ENCODE peak calls at places on chromosomes 7 and 10, in four cellular contexts. One of them, this sample, is unnamed.
A peak's percentile ranks its signal among the peaks of the same experiment; 100 is the strongest.

GRCh38 chr7:82339958-82340357 is 103.6 kb downstream of the CACNA2D1 start:
- DNase-seq in PC-9: no peak
- DNase-seq in uterus: no peak
- DNase-seq in fibroblast of lung: no peak
- DNase-seq in this sample: no peak

GRCh38 chr10:30059209-30060107 is at the start of gene JCAD:
- DNase-seq in PC-9: no peak
- DNase-seq in uterus: peak; percentile 79
- DNase-seq in fibroblast of lung: no peak
- DNase-seq in this sample: no peak

GRCh38 chr10:86045896-86046295 is 320.7 kb downstream of the GRID1 start:
- DNase-seq in PC-9: no peak
- DNase-seq in uterus: no peak
- DNase-seq in fibroblast of lung: no peak
- DNase-seq in this sample: no peak

GRCh38 chr7:133051066-133051465 is 30.8 kb downstream of the CHCHD3 start:
- DNase-seq in PC-9: no peak
- DNase-seq in uterus: no peak
- DNase-seq in fibroblast of lung: peak; percentile 55
- DNase-seq in this sample: no peak

GRCh38 chr10:101080933-101081546 is 19.3 kb downstream of the KAZALD1 start:
- DNase-seq in PC-9: no peak
- DNase-seq in uterus: no peak
- DNase-seq in fibroblast of lung: peak; percentile 39
- DNase-seq in this sample: no peak

GRCh38 chr7:38330861-38331709 is 57.6 kb upstream of the TARP start:
- DNase-seq in PC-9: no peak
- DNase-seq in uterus: no peak
- DNase-seq in fibroblast of lung: no peak
- DNase-seq in this sample: no peak

GRCh38 chr7:20217193-20217948 is at the start of gene MACC1:
- DNase-seq in PC-9: peak; percentile 100
- DNase-seq in uterus: no peak
- DNase-seq in fibroblast of lung: no peak
- DNase-seq in this sample: peak; percentile 92

GRCh38 chr10:123741711-123742110 is 75.6 kb downstream of the GPR26 start:
- DNase-seq in PC-9: no peak
- DNase-seq in uterus: no peak
- DNase-seq in fibroblast of lung: no peak
- DNase-seq in this sample: no peak

GRCh38 chr10:116892873-116893685 is 43.8 kb downstream of the ENO4 start:
- DNase-seq in PC-9: no peak
- DNase-seq in uterus: no peak
- DNase-seq in fibroblast of lung: peak; percentile 4
- DNase-seq in this sample: no peak

GRCh38 chr7:47424523-47424922 is 157.4 kb downstream of the TNS3 start:
- DNase-seq in PC-9: no peak
- DNase-seq in uterus: no peak
- DNase-seq in fibroblast of lung: no peak
- DNase-seq in this sample: no peak

GRCh38 chr10:66192162-66192834 is 733.5 kb upstream of the LRRTM3 start:
- DNase-seq in PC-9: no peak
- DNase-seq in uterus: no peak
- DNase-seq in fibroblast of lung: no peak
- DNase-seq in this sample: no peak

GRCh38 chr7:104967595-104967994 is 46.4 kb upstream of the KMT2E start:
- DNase-seq in PC-9: no peak
- DNase-seq in uterus: no peak
- DNase-seq in fibroblast of lung: no peak
- DNase-seq in this sample: no peak

GRCh38 chr10:50554381-50554994 is 69.3 kb downstream of the SGMS1 start:
- DNase-seq in PC-9: no peak
- DNase-seq in uterus: no peak
- DNase-seq in fibroblast of lung: no peak
- DNase-seq in this sample: no peak

GRCh38 chr7:152674860-152675760 is 831 bp downstream of the XRCC2 start:
- DNase-seq in PC-9: no peak
- DNase-seq in uterus: no peak
- DNase-seq in fibroblast of lung: peak; percentile 67
- DNase-seq in this sample: no peak

GRCh38 chr10:32953277-32953927 is 4.6 kb downstream of the ITGB1 start:
- DNase-seq in PC-9: no peak
- DNase-seq in uterus: no peak
- DNase-seq in fibroblast of lung: no peak
- DNase-seq in this sample: no peak

GRCh38 chr7:115499966-115500365 is 530.6 kb downstream of the TFEC start:
- DNase-seq in PC-9: no peak
- DNase-seq in uterus: no peak
- DNase-seq in fibroblast of lung: no peak
- DNase-seq in this sample: no peak

GRCh38 chr7:104045183-104045582 is 55.7 kb upstream of the RELN start:
- DNase-seq in PC-9: no peak
- DNase-seq in uterus: no peak
- DNase-seq in fibroblast of lung: no peak
- DNase-seq in this sample: no peak

GRCh38 chr10:58943234-58943633 is 233.2 kb upstream of the PHYHIPL start:
- DNase-seq in PC-9: no peak
- DNase-seq in uterus: no peak
- DNase-seq in fibroblast of lung: no peak
- DNase-seq in this sample: no peak

GRCh38 chr10:113576853-113577252 is 24.0 kb downstream of the HABP2 start:
- DNase-seq in PC-9: no peak
- DNase-seq in uterus: no peak
- DNase-seq in fibroblast of lung: peak; percentile 14
- DNase-seq in this sample: no peak

GRCh38 chr7:132292803-132293202 is 283.5 kb downstream of the PLXNA4 start:
- DNase-seq in PC-9: no peak
- DNase-seq in uterus: peak; percentile 17
- DNase-seq in fibroblast of lung: peak; percentile 18
- DNase-seq in this sample: no peak

GRCh38 chr10:93072713-93073538 is 767 bp upstream of the CYP26A1 start:
- DNase-seq in PC-9: no peak
- DNase-seq in uterus: no peak
- DNase-seq in fibroblast of lung: no peak
- DNase-seq in this sample: no peak

GRCh38 chr7:155529346-155529745 is 17.0 kb downstream of the CNPY1 start:
- DNase-seq in PC-9: no peak
- DNase-seq in uterus: no peak
- DNase-seq in fibroblast of lung: no peak
- DNase-seq in this sample: no peak

GRCh38 chr10:70480254-70480861 is 1.8 kb downstream of the PALD1 start:
- DNase-seq in PC-9: no peak
- DNase-seq in uterus: no peak
- DNase-seq in fibroblast of lung: no peak
- DNase-seq in this sample: no peak

GRCh38 chr7:99201027-99201426 is 6.9 kb downstream of the KPNA7 start:
- DNase-seq in PC-9: peak; percentile 98
- DNase-seq in uterus: no peak
- DNase-seq in fibroblast of lung: peak; percentile 37
- DNase-seq in this sample: peak; percentile 99

DNA sequence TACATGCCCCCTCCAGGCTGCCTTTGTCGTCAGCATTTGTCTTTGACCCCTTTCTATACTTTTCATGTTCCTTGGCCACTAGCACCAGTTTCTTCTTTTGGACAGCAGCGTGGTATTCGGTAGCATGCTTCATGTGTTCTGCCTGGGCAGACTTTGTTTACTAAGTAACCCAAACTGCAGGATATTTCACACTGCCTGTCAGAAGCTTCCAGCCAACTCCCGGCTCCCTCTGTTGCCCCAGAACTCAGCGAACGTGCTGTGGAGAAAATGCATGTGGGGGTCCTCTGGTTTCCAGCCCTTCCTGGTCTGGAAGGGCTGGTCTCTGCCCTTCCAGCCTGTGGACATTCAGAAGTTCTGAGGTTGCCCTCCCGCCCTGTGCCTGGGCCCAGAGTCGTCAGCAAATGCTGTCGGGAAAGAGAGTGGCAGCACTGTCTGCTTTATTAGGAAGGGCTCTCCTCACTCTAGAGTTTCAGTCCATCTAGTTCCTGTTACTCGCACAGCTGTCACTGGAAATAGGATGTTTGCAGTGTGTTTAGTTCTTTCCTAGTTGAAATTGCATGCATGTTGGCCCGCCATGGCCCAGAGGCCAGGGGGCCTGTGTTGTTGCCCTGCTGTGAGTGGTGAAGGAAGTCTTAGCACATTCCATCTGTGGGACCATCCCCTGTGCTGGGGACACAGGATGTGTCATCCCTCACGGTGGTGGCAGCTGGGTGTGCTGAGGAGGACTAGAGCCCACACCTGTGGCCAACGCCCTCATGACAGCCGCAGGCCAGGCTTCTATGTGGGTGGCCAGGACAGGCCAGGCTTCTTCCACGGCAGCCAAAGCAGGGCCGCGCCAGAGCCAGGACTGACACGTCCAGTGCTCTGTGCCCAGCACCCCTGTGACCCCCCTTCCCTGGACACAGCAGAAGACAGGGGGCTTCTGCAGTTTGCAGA is 45.6 kb downstream of the ZNF467 start:
- DNase-seq in PC-9: peak; percentile 23
- DNase-seq in uterus: no peak
- DNase-seq in fibroblast of lung: no peak
- DNase-seq in this sample: no peak
- H3K27ac ChIP-seq in PC-9: no peak overlapping the region
- H3K27ac ChIP-seq in uterus: no peak overlapping the region
- H3K27ac ChIP-seq in fibroblast of lung: no peak overlapping the region
- H3K27ac ChIP-seq in this sample: no peak overlapping the region

DNA sequence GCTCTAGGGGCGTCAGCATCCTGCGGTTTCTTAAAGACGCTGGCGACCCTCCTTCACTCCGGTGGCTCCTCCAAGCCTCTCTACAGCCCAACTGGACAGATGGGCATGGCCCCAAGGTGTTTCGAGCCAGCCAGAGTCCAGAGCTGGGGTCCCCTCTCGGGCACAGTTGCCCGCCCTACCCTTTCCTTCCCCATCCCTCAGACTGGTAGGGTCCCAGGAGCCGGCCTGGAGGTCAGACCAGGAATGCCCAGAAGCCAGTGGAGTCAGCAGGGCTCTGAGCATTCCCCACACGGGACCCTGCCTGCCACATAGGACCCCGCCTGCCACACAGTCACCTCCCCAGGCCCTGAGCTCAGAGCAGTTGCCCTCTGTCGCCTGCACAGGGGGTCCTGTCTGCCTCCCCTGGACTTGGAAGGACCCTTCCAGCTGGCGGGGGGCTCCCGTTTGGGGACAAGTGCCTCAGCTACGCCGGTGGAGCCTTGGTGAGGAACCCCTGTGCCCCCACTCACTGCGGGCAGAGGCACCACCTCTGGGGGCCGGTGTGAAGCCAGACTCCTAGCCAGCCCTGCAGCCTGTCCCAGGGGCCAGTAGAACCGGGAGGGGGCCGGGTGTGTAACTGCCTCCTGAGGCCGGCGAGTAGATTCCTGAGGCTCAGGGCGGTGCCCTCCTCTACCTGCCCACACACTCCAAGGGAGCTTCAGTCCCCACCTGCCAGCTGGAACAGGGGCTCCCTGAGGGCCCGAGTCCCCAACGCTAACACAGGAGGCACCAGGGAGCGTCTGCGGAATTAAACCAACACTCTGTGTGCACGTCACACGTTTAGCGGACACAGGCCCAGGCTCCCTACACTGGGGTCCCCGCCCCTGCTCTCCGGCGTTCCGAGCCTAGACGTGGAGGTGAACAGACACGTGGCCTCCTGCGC is 19.4 kb upstream of the PDGFA start:
- DNase-seq in PC-9: peak; percentile 89
- DNase-seq in uterus: no peak
- DNase-seq in fibroblast of lung: no peak
- DNase-seq in this sample: no peak
- H3K27ac ChIP-seq in PC-9: peak overlapping the region; percentile 99
- H3K27ac ChIP-seq in uterus: peak overlapping the region; percentile 5
- H3K27ac ChIP-seq in fibroblast of lung: peak overlapping the region; percentile 79
- H3K27ac ChIP-seq in this sample: peak overlapping the region; percentile 95

DNA sequence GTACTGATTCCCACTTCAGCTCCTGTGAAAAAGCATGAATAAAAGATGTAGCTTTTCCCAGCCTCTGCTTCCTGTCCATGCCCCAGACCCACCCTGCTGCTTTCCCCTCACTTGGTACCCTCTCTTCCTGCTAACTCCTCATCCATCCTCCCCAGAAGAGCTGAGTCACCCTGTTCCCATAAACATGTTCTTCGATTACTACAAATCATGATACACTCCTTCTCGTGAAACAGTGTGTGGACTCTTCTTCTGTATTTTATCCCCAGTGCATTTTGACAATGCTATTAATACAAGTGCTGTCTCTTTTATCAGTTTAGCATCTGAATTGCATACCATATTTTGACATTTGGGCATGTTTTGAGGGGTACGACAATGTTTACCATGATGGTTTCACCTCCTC is 45.8 kb upstream of the SORBS1 start:
- DNase-seq in PC-9: no peak
- DNase-seq in uterus: no peak
- DNase-seq in fibroblast of lung: peak; percentile 40
- DNase-seq in this sample: no peak
- H3K27ac ChIP-seq in PC-9: no peak overlapping the region
- H3K27ac ChIP-seq in uterus: peak overlapping the region; percentile 93
- H3K27ac ChIP-seq in fibroblast of lung: no peak overlapping the region
- H3K27ac ChIP-seq in this sample: no peak overlapping the region

DNA sequence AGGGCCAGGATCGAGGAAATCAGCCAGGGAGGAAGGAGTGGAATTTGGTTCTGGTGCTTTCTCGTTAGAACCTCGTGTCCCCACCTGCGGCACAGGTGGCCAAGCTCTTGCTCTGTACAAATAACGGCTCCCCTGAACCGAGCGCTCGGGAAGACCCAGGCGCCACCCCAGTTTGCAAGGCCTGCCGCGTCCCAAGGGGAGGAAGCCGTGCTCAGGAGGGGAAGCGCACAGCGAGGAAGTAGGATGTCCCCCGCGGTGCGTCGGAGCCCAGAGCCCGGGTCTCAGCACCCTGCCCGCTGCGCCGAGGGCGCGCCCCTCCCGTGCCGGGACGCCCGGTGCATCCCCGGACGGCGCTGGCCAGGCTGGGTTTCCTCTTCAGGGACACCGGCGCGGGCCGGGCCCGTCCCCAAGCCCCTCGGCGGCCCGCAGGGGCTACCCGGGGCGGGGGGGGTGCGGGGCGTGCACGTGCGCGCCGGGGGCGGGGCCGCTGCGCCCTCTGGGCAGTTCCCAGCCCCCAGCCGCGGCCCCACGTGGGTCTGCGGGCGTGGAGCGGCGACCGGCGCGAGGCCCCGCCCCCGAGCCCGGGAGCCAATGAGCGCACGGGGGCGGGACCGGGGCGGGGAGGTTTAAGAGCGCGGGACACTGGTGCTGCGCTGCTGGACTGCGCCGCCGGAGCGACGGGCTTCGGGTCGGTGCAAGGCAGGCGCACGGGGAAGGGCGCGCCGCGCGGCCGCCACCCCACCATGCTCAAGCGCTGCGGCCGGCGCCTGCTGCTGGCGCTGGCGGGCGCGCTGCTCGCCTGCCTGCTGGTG is at the start of gene LFNG:
- DNase-seq in PC-9: peak; percentile 61
- DNase-seq in uterus: peak; percentile 76
- DNase-seq in fibroblast of lung: peak; percentile 86
- DNase-seq in this sample: peak; percentile 55
- H3K27ac ChIP-seq in PC-9: no peak within 1 kb of the TSS
- H3K27ac ChIP-seq in uterus: peak within 1 kb of the TSS; percentile 67
- H3K27ac ChIP-seq in fibroblast of lung: no peak within 1 kb of the TSS
- H3K27ac ChIP-seq in this sample: no peak within 1 kb of the TSS

GRCh38 chr7:145169908-145170307 is 334.1 kb upstream of the TPK1 start:
- DNase-seq in PC-9: no peak
- DNase-seq in uterus: no peak
- DNase-seq in fibroblast of lung: peak; percentile 69
- DNase-seq in this sample: no peak
- H3K27ac ChIP-seq in PC-9: no peak overlapping the region
- H3K27ac ChIP-seq in uterus: no peak overlapping the region
- H3K27ac ChIP-seq in fibroblast of lung: no peak overlapping the region
- H3K27ac ChIP-seq in this sample: no peak overlapping the region

This sample was measured in epithelial cell of prostate.